ENCODE peak calls at places on chromosomes 16 and 17, in eight cellular contexts. E, A, D, W, S, M, X and I are unnamed samples.

GRCh38 chr17:9356488-9356911 is 219.1 kb downstream of the STX8 start:
- DNase-seq in M (peak; percentile 18), D (no peak), A (no peak), E (no peak), W (no peak), X (no peak), S (no peak), I (no peak)

GRCh38 chr17:49783051-49783715 is 5.3 kb upstream of the KAT7 start:
- DNase-seq in E (no peak), X (no peak), A (no peak), W (no peak), D (no peak), S (peak; percentile 97), M (no peak), I (peak; percentile 79)

GRCh38 chr16:12010388-12011251 is 34.1 kb downstream of the SNX29 start:
- DNase-seq in A (no peak), D (no peak), E (no peak), M (peak; percentile 17), S (no peak), W (peak; percentile 51), X (no peak), I (no peak)

GRCh38 chr17:72008236-72008874 is 112.5 kb upstream of the SOX9 start:
- DNase-seq in D (peak; percentile 51), W (no peak), A (no peak), X (no peak), E (peak; percentile 4), S (no peak), M (no peak), I (no peak)

GRCh38 chr17:50303051-50303450 is 28.8 kb downstream of the TMEM92 start:
- DNase-seq in A (no peak), E (no peak), S (no peak), X (no peak), D (no peak), W (no peak), M (no peak), I (no peak)

GRCh38 chr16:67241008-67241900 is 6.0 kb downstream of the FHOD1 start:
- DNase-seq in D (peak; percentile 97), E (peak; percentile 92), M (peak; percentile 48), S (no peak), W (peak; percentile 88), X (no peak), A (no peak), I (no peak)

GRCh38 chr17:60680754-60681153 is 3.1 kb downstream of the BCAS3 start:
- DNase-seq in S (no peak), D (no peak), M (no peak), E (no peak), A (no peak), X (no peak), W (no peak), I (no peak)

GRCh38 chr17:42647778-42648177 is 11.3 kb upstream of the TUBG2 start:
- DNase-seq in M (no peak), S (no peak), X (no peak), W (no peak), E (no peak), D (no peak), A (no peak), I (no peak)

GRCh38 chr16:2329532-2329931 is 11.0 kb downstream of the ABCA3 start:
- DNase-seq in M (no peak), A (no peak), W (no peak), E (no peak), X (no peak), S (no peak), D (no peak), I (no peak)

GRCh38 chr16:72244853-72245252 is 72.9 kb upstream of the PMFBP1 start:
- DNase-seq in M (no peak), X (no peak), E (no peak), D (no peak), S (peak; percentile 40), A (no peak), W (no peak), I (no peak)

GRCh38 chr17:2158011-2158410 is 103.1 kb downstream of the HIC1 start:
- DNase-seq in E (no peak), X (no peak), A (no peak), M (peak; percentile 12), W (peak; percentile 61), D (peak; percentile 78), S (no peak), I (no peak)

GRCh38 chr17:59521465-59522126 is 43.8 kb upstream of the DHX40 start:
- DNase-seq in W (peak; percentile 88), D (peak; percentile 71), A (peak; percentile 72), M (peak; percentile 65), X (peak; percentile 10), E (peak; percentile 66), S (peak; percentile 86), I (peak; percentile 93)

GRCh38 chr17:36665417-36665816 is 64.0 kb downstream of the MRM1 start:
- DNase-seq in X (no peak), D (peak; percentile 43), A (no peak), S (no peak), E (peak; percentile 66), M (no peak), W (no peak), I (no peak)

GRCh38 chr17:40347319-40348135 is 17.0 kb downstream of the GJD3 start:
- DNase-seq in W (no peak), M (peak; percentile 72), D (no peak), X (no peak), A (peak; percentile 15), S (no peak), E (no peak), I (no peak)

GRCh38 chr17:69672924-69673323 is 258.4 kb downstream of the MAP2K6 start:
- DNase-seq in W (peak; percentile 70), A (peak; percentile 0), S (no peak), D (peak; percentile 87), E (no peak), X (no peak), M (no peak), I (no peak)

GRCh38 chr16:70576431-70577255 is 53.0 kb downstream of the SF3B3 start:
- DNase-seq in W (peak; percentile 69), D (peak; percentile 93), E (peak; percentile 95), X (no peak), M (peak; percentile 69), A (no peak), S (peak; percentile 41), I (no peak)

GRCh38 chr16:56679813-56680212 is 2.5 kb upstream of the MT1X start:
- DNase-seq in S (no peak), X (no peak), M (no peak), D (no peak), E (peak; percentile 41), A (no peak), W (no peak), I (no peak)

GRCh38 chr17:4592240-4593005 is 8.1 kb downstream of the SMTNL2 start:
- DNase-seq in E (no peak), X (no peak), S (no peak), M (no peak), D (no peak), W (no peak), A (no peak), I (no peak)

GRCh38 chr17:80919331-80920284 is 72.0 kb upstream of the CHMP6 start:
- DNase-seq in W (no peak), E (no peak), X (no peak), M (no peak), S (no peak), D (no peak), A (no peak), I (no peak)

GRCh38 chr16:19694989-19695388 is 23.0 kb downstream of the KNOP1 start:
- DNase-seq in E (no peak), S (peak; percentile 21), M (no peak), A (no peak), W (no peak), D (no peak), X (no peak), I (no peak)

GRCh38 chr17:3553419-3554401 is 3.9 kb downstream of the TRPV3 start:
- DNase-seq in E (no peak), W (no peak), S (no peak), A (no peak), D (no peak), M (no peak), X (no peak), I (no peak)

GRCh38 chr16:65071371-65072311 is 50.2 kb downstream of the CDH11 start:
- DNase-seq in S (no peak), M (peak; percentile 3), D (peak; percentile 58), W (peak; percentile 35), X (no peak), A (no peak), E (no peak), I (no peak)

GRCh38 chr17:44940768-44941167 is 6.8 kb downstream of the KIF18B start:
- DNase-seq in E (no peak), M (no peak), A (no peak), W (no peak), X (no peak), S (peak; percentile 38), D (no peak), I (no peak)

GRCh38 chr17:55699178-55699865 is 23.3 kb downstream of the TMEM100 start:
- DNase-seq in D (no peak), M (peak; percentile 96), S (no peak), X (no peak), A (no peak), E (no peak), W (no peak), I (no peak)

GRCh38 chr17:40960144-40960543 is 6.6 kb downstream of the KRT39 start:
- DNase-seq in X (no peak), E (no peak), D (no peak), M (no peak), S (no peak), W (no peak), A (no peak), I (no peak)

GRCh38 chr16:54931041-54931756 is 534 bp downstream of the IRX5 start:
- DNase-seq in A (peak; percentile 52), W (no peak), X (no peak), E (peak; percentile 8), M (peak; percentile 56), S (peak; percentile 31), D (peak; percentile 49), I (peak; percentile 44)

GRCh38 chr17:33113281-33114010 is 121.8 kb downstream of the SPACA3 start:
- DNase-seq in A (no peak), M (peak; percentile 45), D (no peak), W (peak; percentile 56), S (no peak), E (no peak), X (no peak), I (no peak)